ENCODE peak calls at places on chromosomes 1 and 21, in seven cellular contexts. One of them, this sample, is unnamed.

GRCh38 chr1:215530401-215530984 is 36.6 kb upstream of the KCTD3 start:
- DNase-seq in activated T-helper 1 cell treated with anti-CD3 and anti-CD28 coated beads, Interleukin-12 subunit alpha, Interleukin-12 subunit beta, Interleukin-2, Interleukin-4 antibody, amounts not matched to agents 30 ng/mL and 10 ng/mL and 1 ng/mL, durations not matched to agents 14 hours and 24 hours and 36 hours: no peak
- DNase-seq in amygdala: no peak
- DNase-seq in NCI-H510A: no peak
- DNase-seq in HL-60: peak; percentile 10
- DNase-seq in left ventricle myocardium superior: no peak
- DNase-seq in activated naive CD4-positive, alpha-beta T cell: no peak
- DNase-seq in this sample: no peak

GRCh38 chr1:224554620-224555259 is 61.4 kb upstream of the CNIH3 start:
- DNase-seq in activated T-helper 1 cell treated with anti-CD3 and anti-CD28 coated beads, Interleukin-12 subunit alpha, Interleukin-12 subunit beta, Interleukin-2, Interleukin-4 antibody, amounts not matched to agents 30 ng/mL and 10 ng/mL and 1 ng/mL, durations not matched to agents 14 hours and 24 hours and 36 hours: no peak
- DNase-seq in amygdala: no peak
- DNase-seq in NCI-H510A: no peak
- DNase-seq in HL-60: no peak
- DNase-seq in left ventricle myocardium superior: no peak
- DNase-seq in activated naive CD4-positive, alpha-beta T cell: no peak
- DNase-seq in this sample: no peak

GRCh38 chr1:46546210-46546609 is 5.2 kb downstream of the KNCN start:
- DNase-seq in activated T-helper 1 cell treated with anti-CD3 and anti-CD28 coated beads, Interleukin-12 subunit alpha, Interleukin-12 subunit beta, Interleukin-2, Interleukin-4 antibody, amounts not matched to agents 30 ng/mL and 10 ng/mL and 1 ng/mL, durations not matched to agents 14 hours and 24 hours and 36 hours: no peak
- DNase-seq in amygdala: no peak
- DNase-seq in NCI-H510A: no peak
- DNase-seq in HL-60: no peak
- DNase-seq in left ventricle myocardium superior: no peak
- DNase-seq in activated naive CD4-positive, alpha-beta T cell: no peak
- DNase-seq in this sample: no peak

GRCh38 chr1:116259665-116260064 is 113.4 kb upstream of the ATP1A1 start:
- DNase-seq in activated T-helper 1 cell treated with anti-CD3 and anti-CD28 coated beads, Interleukin-12 subunit alpha, Interleukin-12 subunit beta, Interleukin-2, Interleukin-4 antibody, amounts not matched to agents 30 ng/mL and 10 ng/mL and 1 ng/mL, durations not matched to agents 14 hours and 24 hours and 36 hours: no peak
- DNase-seq in amygdala: no peak
- DNase-seq in NCI-H510A: no peak
- DNase-seq in HL-60: no peak
- DNase-seq in left ventricle myocardium superior: no peak
- DNase-seq in activated naive CD4-positive, alpha-beta T cell: no peak
- DNase-seq in this sample: no peak

GRCh38 chr1:186225089-186225488 is 150.0 kb downstream of the TPR start:
- DNase-seq in activated T-helper 1 cell treated with anti-CD3 and anti-CD28 coated beads, Interleukin-12 subunit alpha, Interleukin-12 subunit beta, Interleukin-2, Interleukin-4 antibody, amounts not matched to agents 30 ng/mL and 10 ng/mL and 1 ng/mL, durations not matched to agents 14 hours and 24 hours and 36 hours: no peak
- DNase-seq in amygdala: no peak
- DNase-seq in NCI-H510A: no peak
- DNase-seq in HL-60: peak; percentile 2
- DNase-seq in left ventricle myocardium superior: no peak
- DNase-seq in activated naive CD4-positive, alpha-beta T cell: no peak
- DNase-seq in this sample: no peak

GRCh38 chr1:178052650-178053461 is 41.0 kb upstream of the RASAL2 start:
- DNase-seq in activated T-helper 1 cell treated with anti-CD3 and anti-CD28 coated beads, Interleukin-12 subunit alpha, Interleukin-12 subunit beta, Interleukin-2, Interleukin-4 antibody, amounts not matched to agents 30 ng/mL and 10 ng/mL and 1 ng/mL, durations not matched to agents 14 hours and 24 hours and 36 hours: no peak
- DNase-seq in amygdala: no peak
- DNase-seq in NCI-H510A: no peak
- DNase-seq in HL-60: no peak
- DNase-seq in left ventricle myocardium superior: no peak
- DNase-seq in activated naive CD4-positive, alpha-beta T cell: no peak
- DNase-seq in this sample: no peak

GRCh38 chr1:117794073-117794472 is 135.3 kb downstream of the GDAP2 start:
- DNase-seq in activated T-helper 1 cell treated with anti-CD3 and anti-CD28 coated beads, Interleukin-12 subunit alpha, Interleukin-12 subunit beta, Interleukin-2, Interleukin-4 antibody, amounts not matched to agents 30 ng/mL and 10 ng/mL and 1 ng/mL, durations not matched to agents 14 hours and 24 hours and 36 hours: no peak
- DNase-seq in amygdala: no peak
- DNase-seq in NCI-H510A: no peak
- DNase-seq in HL-60: no peak
- DNase-seq in left ventricle myocardium superior: no peak
- DNase-seq in activated naive CD4-positive, alpha-beta T cell: no peak
- DNase-seq in this sample: no peak

GRCh38 chr1:216422821-216423529 is at the start of gene USH2A:
- DNase-seq in activated T-helper 1 cell treated with anti-CD3 and anti-CD28 coated beads, Interleukin-12 subunit alpha, Interleukin-12 subunit beta, Interleukin-2, Interleukin-4 antibody, amounts not matched to agents 30 ng/mL and 10 ng/mL and 1 ng/mL, durations not matched to agents 14 hours and 24 hours and 36 hours: no peak
- DNase-seq in amygdala: no peak
- DNase-seq in NCI-H510A: peak; percentile 84
- DNase-seq in HL-60: no peak
- DNase-seq in left ventricle myocardium superior: no peak
- DNase-seq in activated naive CD4-positive, alpha-beta T cell: no peak
- DNase-seq in this sample: peak; percentile 35

GRCh38 chr1:229487181-229487580 is 21.0 kb downstream of the NUP133 start:
- DNase-seq in activated T-helper 1 cell treated with anti-CD3 and anti-CD28 coated beads, Interleukin-12 subunit alpha, Interleukin-12 subunit beta, Interleukin-2, Interleukin-4 antibody, amounts not matched to agents 30 ng/mL and 10 ng/mL and 1 ng/mL, durations not matched to agents 14 hours and 24 hours and 36 hours: no peak
- DNase-seq in amygdala: no peak
- DNase-seq in NCI-H510A: no peak
- DNase-seq in HL-60: no peak
- DNase-seq in left ventricle myocardium superior: no peak
- DNase-seq in activated naive CD4-positive, alpha-beta T cell: no peak
- DNase-seq in this sample: no peak

GRCh38 chr1:39542924-39543323 is 33.7 kb downstream of the PABPC4 start:
- DNase-seq in activated T-helper 1 cell treated with anti-CD3 and anti-CD28 coated beads, Interleukin-12 subunit alpha, Interleukin-12 subunit beta, Interleukin-2, Interleukin-4 antibody, amounts not matched to agents 30 ng/mL and 10 ng/mL and 1 ng/mL, durations not matched to agents 14 hours and 24 hours and 36 hours: no peak
- DNase-seq in amygdala: no peak
- DNase-seq in NCI-H510A: no peak
- DNase-seq in HL-60: no peak
- DNase-seq in left ventricle myocardium superior: no peak
- DNase-seq in activated naive CD4-positive, alpha-beta T cell: no peak
- DNase-seq in this sample: no peak

GRCh38 chr1:24418898-24419628 is 3.5 kb downstream of the NIPAL3 start:
- DNase-seq in activated T-helper 1 cell treated with anti-CD3 and anti-CD28 coated beads, Interleukin-12 subunit alpha, Interleukin-12 subunit beta, Interleukin-2, Interleukin-4 antibody, amounts not matched to agents 30 ng/mL and 10 ng/mL and 1 ng/mL, durations not matched to agents 14 hours and 24 hours and 36 hours: no peak
- DNase-seq in amygdala: no peak
- DNase-seq in NCI-H510A: peak; percentile 70
- DNase-seq in HL-60: no peak
- DNase-seq in left ventricle myocardium superior: peak; percentile 41
- DNase-seq in activated naive CD4-positive, alpha-beta T cell: peak; percentile 7
- DNase-seq in this sample: peak; percentile 83

GRCh38 chr1:207997486-207998268 is 86.8 kb upstream of the CD34 start:
- DNase-seq in activated T-helper 1 cell treated with anti-CD3 and anti-CD28 coated beads, Interleukin-12 subunit alpha, Interleukin-12 subunit beta, Interleukin-2, Interleukin-4 antibody, amounts not matched to agents 30 ng/mL and 10 ng/mL and 1 ng/mL, durations not matched to agents 14 hours and 24 hours and 36 hours: peak; percentile 8
- DNase-seq in amygdala: no peak
- DNase-seq in NCI-H510A: no peak
- DNase-seq in HL-60: no peak
- DNase-seq in left ventricle myocardium superior: peak; percentile 71
- DNase-seq in activated naive CD4-positive, alpha-beta T cell: peak; percentile 13
- DNase-seq in this sample: peak; percentile 61

GRCh38 chr1:22111620-22112019 is 31.3 kb downstream of the WNT4 start:
- DNase-seq in activated T-helper 1 cell treated with anti-CD3 and anti-CD28 coated beads, Interleukin-12 subunit alpha, Interleukin-12 subunit beta, Interleukin-2, Interleukin-4 antibody, amounts not matched to agents 30 ng/mL and 10 ng/mL and 1 ng/mL, durations not matched to agents 14 hours and 24 hours and 36 hours: no peak
- DNase-seq in amygdala: no peak
- DNase-seq in NCI-H510A: no peak
- DNase-seq in HL-60: no peak
- DNase-seq in left ventricle myocardium superior: no peak
- DNase-seq in activated naive CD4-positive, alpha-beta T cell: no peak
- DNase-seq in this sample: no peak

GRCh38 chr1:31639543-31639942 is 5.1 kb downstream of the PEF1 start:
- DNase-seq in activated T-helper 1 cell treated with anti-CD3 and anti-CD28 coated beads, Interleukin-12 subunit alpha, Interleukin-12 subunit beta, Interleukin-2, Interleukin-4 antibody, amounts not matched to agents 30 ng/mL and 10 ng/mL and 1 ng/mL, durations not matched to agents 14 hours and 24 hours and 36 hours: no peak
- DNase-seq in amygdala: no peak
- DNase-seq in NCI-H510A: no peak
- DNase-seq in HL-60: no peak
- DNase-seq in left ventricle myocardium superior: no peak
- DNase-seq in activated naive CD4-positive, alpha-beta T cell: no peak
- DNase-seq in this sample: no peak

GRCh38 chr1:159752135-159752580 is 28.6 kb upstream of the DUSP23 start:
- DNase-seq in activated T-helper 1 cell treated with anti-CD3 and anti-CD28 coated beads, Interleukin-12 subunit alpha, Interleukin-12 subunit beta, Interleukin-2, Interleukin-4 antibody, amounts not matched to agents 30 ng/mL and 10 ng/mL and 1 ng/mL, durations not matched to agents 14 hours and 24 hours and 36 hours: no peak
- DNase-seq in amygdala: no peak
- DNase-seq in NCI-H510A: no peak
- DNase-seq in HL-60: peak; percentile 32
- DNase-seq in left ventricle myocardium superior: peak; percentile 30
- DNase-seq in activated naive CD4-positive, alpha-beta T cell: no peak
- DNase-seq in this sample: no peak

GRCh38 chr1:150576794-150577556 is 2.4 kb downstream of the MCL1 start:
- DNase-seq in activated T-helper 1 cell treated with anti-CD3 and anti-CD28 coated beads, Interleukin-12 subunit alpha, Interleukin-12 subunit beta, Interleukin-2, Interleukin-4 antibody, amounts not matched to agents 30 ng/mL and 10 ng/mL and 1 ng/mL, durations not matched to agents 14 hours and 24 hours and 36 hours: no peak
- DNase-seq in amygdala: no peak
- DNase-seq in NCI-H510A: no peak
- DNase-seq in HL-60: no peak
- DNase-seq in left ventricle myocardium superior: no peak
- DNase-seq in activated naive CD4-positive, alpha-beta T cell: no peak
- DNase-seq in this sample: no peak

GRCh38 chr1:242011879-242012674 is 13.2 kb upstream of the MAP1LC3C start:
- DNase-seq in activated T-helper 1 cell treated with anti-CD3 and anti-CD28 coated beads, Interleukin-12 subunit alpha, Interleukin-12 subunit beta, Interleukin-2, Interleukin-4 antibody, amounts not matched to agents 30 ng/mL and 10 ng/mL and 1 ng/mL, durations not matched to agents 14 hours and 24 hours and 36 hours: no peak
- DNase-seq in amygdala: no peak
- DNase-seq in NCI-H510A: no peak
- DNase-seq in HL-60: no peak
- DNase-seq in left ventricle myocardium superior: no peak
- DNase-seq in activated naive CD4-positive, alpha-beta T cell: no peak
- DNase-seq in this sample: no peak

GRCh38 chr1:9284061-9284460 is 8.6 kb upstream of the SPSB1 start:
- DNase-seq in activated T-helper 1 cell treated with anti-CD3 and anti-CD28 coated beads, Interleukin-12 subunit alpha, Interleukin-12 subunit beta, Interleukin-2, Interleukin-4 antibody, amounts not matched to agents 30 ng/mL and 10 ng/mL and 1 ng/mL, durations not matched to agents 14 hours and 24 hours and 36 hours: peak; percentile 29
- DNase-seq in amygdala: no peak
- DNase-seq in NCI-H510A: no peak
- DNase-seq in HL-60: no peak
- DNase-seq in left ventricle myocardium superior: no peak
- DNase-seq in activated naive CD4-positive, alpha-beta T cell: no peak
- DNase-seq in this sample: no peak

GRCh38 chr21:29610960-29611359 is 312.2 kb downstream of the BACH1 start:
- DNase-seq in activated T-helper 1 cell treated with anti-CD3 and anti-CD28 coated beads, Interleukin-12 subunit alpha, Interleukin-12 subunit beta, Interleukin-2, Interleukin-4 antibody, amounts not matched to agents 30 ng/mL and 10 ng/mL and 1 ng/mL, durations not matched to agents 14 hours and 24 hours and 36 hours: no peak
- DNase-seq in amygdala: no peak
- DNase-seq in NCI-H510A: no peak
- DNase-seq in HL-60: no peak
- DNase-seq in left ventricle myocardium superior: no peak
- DNase-seq in activated naive CD4-positive, alpha-beta T cell: no peak
- DNase-seq in this sample: no peak

GRCh38 chr1:240091614-240092300 is at the start of gene FMN2:
- DNase-seq in activated T-helper 1 cell treated with anti-CD3 and anti-CD28 coated beads, Interleukin-12 subunit alpha, Interleukin-12 subunit beta, Interleukin-2, Interleukin-4 antibody, amounts not matched to agents 30 ng/mL and 10 ng/mL and 1 ng/mL, durations not matched to agents 14 hours and 24 hours and 36 hours: no peak
- DNase-seq in amygdala: no peak
- DNase-seq in NCI-H510A: no peak
- DNase-seq in HL-60: no peak
- DNase-seq in left ventricle myocardium superior: no peak
- DNase-seq in activated naive CD4-positive, alpha-beta T cell: no peak
- DNase-seq in this sample: peak; percentile 79

GRCh38 chr1:21216835-21217811 is 40.4 kb upstream of the EIF4G3 start:
- DNase-seq in activated T-helper 1 cell treated with anti-CD3 and anti-CD28 coated beads, Interleukin-12 subunit alpha, Interleukin-12 subunit beta, Interleukin-2, Interleukin-4 antibody, amounts not matched to agents 30 ng/mL and 10 ng/mL and 1 ng/mL, durations not matched to agents 14 hours and 24 hours and 36 hours: peak; percentile 51
- DNase-seq in amygdala: no peak
- DNase-seq in NCI-H510A: no peak
- DNase-seq in HL-60: no peak
- DNase-seq in left ventricle myocardium superior: peak; percentile 57
- DNase-seq in activated naive CD4-positive, alpha-beta T cell: peak; percentile 54
- DNase-seq in this sample: peak; percentile 13

GRCh38 chr21:39712976-39713375 is 32.0 kb upstream of the IGSF5 start:
- DNase-seq in activated T-helper 1 cell treated with anti-CD3 and anti-CD28 coated beads, Interleukin-12 subunit alpha, Interleukin-12 subunit beta, Interleukin-2, Interleukin-4 antibody, amounts not matched to agents 30 ng/mL and 10 ng/mL and 1 ng/mL, durations not matched to agents 14 hours and 24 hours and 36 hours: no peak
- DNase-seq in amygdala: no peak
- DNase-seq in NCI-H510A: peak; percentile 61
- DNase-seq in HL-60: no peak
- DNase-seq in left ventricle myocardium superior: no peak
- DNase-seq in activated naive CD4-positive, alpha-beta T cell: no peak
- DNase-seq in this sample: no peak

GRCh38 chr1:14996133-14997050 is 157.2 kb upstream of the TMEM51 start:
- DNase-seq in activated T-helper 1 cell treated with anti-CD3 and anti-CD28 coated beads, Interleukin-12 subunit alpha, Interleukin-12 subunit beta, Interleukin-2, Interleukin-4 antibody, amounts not matched to agents 30 ng/mL and 10 ng/mL and 1 ng/mL, durations not matched to agents 14 hours and 24 hours and 36 hours: no peak
- DNase-seq in amygdala: no peak
- DNase-seq in NCI-H510A: no peak
- DNase-seq in HL-60: no peak
- DNase-seq in left ventricle myocardium superior: no peak
- DNase-seq in activated naive CD4-positive, alpha-beta T cell: no peak
- DNase-seq in this sample: no peak

GRCh38 chr1:62589321-62589720 is 8.0 kb upstream of the ANGPTL3 start:
- DNase-seq in activated T-helper 1 cell treated with anti-CD3 and anti-CD28 coated beads, Interleukin-12 subunit alpha, Interleukin-12 subunit beta, Interleukin-2, Interleukin-4 antibody, amounts not matched to agents 30 ng/mL and 10 ng/mL and 1 ng/mL, durations not matched to agents 14 hours and 24 hours and 36 hours: no peak
- DNase-seq in amygdala: no peak
- DNase-seq in NCI-H510A: no peak
- DNase-seq in HL-60: no peak
- DNase-seq in left ventricle myocardium superior: no peak
- DNase-seq in activated naive CD4-positive, alpha-beta T cell: no peak
- DNase-seq in this sample: no peak

GRCh38 chr1:5513891-5514515 is 478.2 kb downstream of the NPHP4 start:
- DNase-seq in activated T-helper 1 cell treated with anti-CD3 and anti-CD28 coated beads, Interleukin-12 subunit alpha, Interleukin-12 subunit beta, Interleukin-2, Interleukin-4 antibody, amounts not matched to agents 30 ng/mL and 10 ng/mL and 1 ng/mL, durations not matched to agents 14 hours and 24 hours and 36 hours: no peak
- DNase-seq in amygdala: no peak
- DNase-seq in NCI-H510A: peak; percentile 88
- DNase-seq in HL-60: peak; percentile 12
- DNase-seq in left ventricle myocardium superior: no peak
- DNase-seq in activated naive CD4-positive, alpha-beta T cell: no peak
- DNase-seq in this sample: no peak

GRCh38 chr1:4599951-4600481 is 54.4 kb upstream of the AJAP1 start:
- DNase-seq in activated T-helper 1 cell treated with anti-CD3 and anti-CD28 coated beads, Interleukin-12 subunit alpha, Interleukin-12 subunit beta, Interleukin-2, Interleukin-4 antibody, amounts not matched to agents 30 ng/mL and 10 ng/mL and 1 ng/mL, durations not matched to agents 14 hours and 24 hours and 36 hours: no peak
- DNase-seq in amygdala: no peak
- DNase-seq in NCI-H510A: no peak
- DNase-seq in HL-60: no peak
- DNase-seq in left ventricle myocardium superior: no peak
- DNase-seq in activated naive CD4-positive, alpha-beta T cell: no peak
- DNase-seq in this sample: no peak

GRCh38 chr1:23743287-23744052 is at the start of gene ELOA:
- DNase-seq in activated T-helper 1 cell treated with anti-CD3 and anti-CD28 coated beads, Interleukin-12 subunit alpha, Interleukin-12 subunit beta, Interleukin-2, Interleukin-4 antibody, amounts not matched to agents 30 ng/mL and 10 ng/mL and 1 ng/mL, durations not matched to agents 14 hours and 24 hours and 36 hours: peak; percentile 77
- DNase-seq in amygdala: no peak
- DNase-seq in NCI-H510A: peak; percentile 59
- DNase-seq in HL-60: peak; percentile 79
- DNase-seq in left ventricle myocardium superior: peak; percentile 88
- DNase-seq in activated naive CD4-positive, alpha-beta T cell: peak; percentile 75
- DNase-seq in this sample: peak; percentile 66

GRCh38 chr1:202189012-202189790 is 4.4 kb upstream of the LGR6 start:
- DNase-seq in activated T-helper 1 cell treated with anti-CD3 and anti-CD28 coated beads, Interleukin-12 subunit alpha, Interleukin-12 subunit beta, Interleukin-2, Interleukin-4 antibody, amounts not matched to agents 30 ng/mL and 10 ng/mL and 1 ng/mL, durations not matched to agents 14 hours and 24 hours and 36 hours: peak; percentile 58
- DNase-seq in amygdala: no peak
- DNase-seq in NCI-H510A: peak; percentile 27
- DNase-seq in HL-60: peak; percentile 39
- DNase-seq in left ventricle myocardium superior: peak; percentile 89
- DNase-seq in activated naive CD4-positive, alpha-beta T cell: peak; percentile 79
- DNase-seq in this sample: peak; percentile 83

GRCh38 chr1:118339431-118340146 is 154.6 kb upstream of the SPAG17 start:
- DNase-seq in activated T-helper 1 cell treated with anti-CD3 and anti-CD28 coated beads, Interleukin-12 subunit alpha, Interleukin-12 subunit beta, Interleukin-2, Interleukin-4 antibody, amounts not matched to agents 30 ng/mL and 10 ng/mL and 1 ng/mL, durations not matched to agents 14 hours and 24 hours and 36 hours: no peak
- DNase-seq in amygdala: no peak
- DNase-seq in NCI-H510A: no peak
- DNase-seq in HL-60: no peak
- DNase-seq in left ventricle myocardium superior: no peak
- DNase-seq in activated naive CD4-positive, alpha-beta T cell: no peak
- DNase-seq in this sample: no peak

GRCh38 chr21:42799948-42800347 is 79.4 kb downstream of the WDR4 start:
- DNase-seq in activated T-helper 1 cell treated with anti-CD3 and anti-CD28 coated beads, Interleukin-12 subunit alpha, Interleukin-12 subunit beta, Interleukin-2, Interleukin-4 antibody, amounts not matched to agents 30 ng/mL and 10 ng/mL and 1 ng/mL, durations not matched to agents 14 hours and 24 hours and 36 hours: no peak
- DNase-seq in amygdala: no peak
- DNase-seq in NCI-H510A: no peak
- DNase-seq in HL-60: no peak
- DNase-seq in left ventricle myocardium superior: no peak
- DNase-seq in activated naive CD4-positive, alpha-beta T cell: no peak
- DNase-seq in this sample: no peak

GRCh38 chr21:30668776-30669175 is 26.1 kb downstream of the KRTAP20-3 start:
- DNase-seq in activated T-helper 1 cell treated with anti-CD3 and anti-CD28 coated beads, Interleukin-12 subunit alpha, Interleukin-12 subunit beta, Interleukin-2, Interleukin-4 antibody, amounts not matched to agents 30 ng/mL and 10 ng/mL and 1 ng/mL, durations not matched to agents 14 hours and 24 hours and 36 hours: no peak
- DNase-seq in amygdala: no peak
- DNase-seq in NCI-H510A: no peak
- DNase-seq in HL-60: no peak
- DNase-seq in left ventricle myocardium superior: no peak
- DNase-seq in activated naive CD4-positive, alpha-beta T cell: no peak
- DNase-seq in this sample: no peak

GRCh38 chr1:155277896-155278688 is 829 bp downstream of the HCN3 start:
- DNase-seq in activated T-helper 1 cell treated with anti-CD3 and anti-CD28 coated beads, Interleukin-12 subunit alpha, Interleukin-12 subunit beta, Interleukin-2, Interleukin-4 antibody, amounts not matched to agents 30 ng/mL and 10 ng/mL and 1 ng/mL, durations not matched to agents 14 hours and 24 hours and 36 hours: peak; percentile 64
- DNase-seq in amygdala: no peak
- DNase-seq in NCI-H510A: peak; percentile 58
- DNase-seq in HL-60: peak; percentile 66
- DNase-seq in left ventricle myocardium superior: peak; percentile 69
- DNase-seq in activated naive CD4-positive, alpha-beta T cell: peak; percentile 74
- DNase-seq in this sample: peak; percentile 72

GRCh38 chr1:118184737-118185082 is 318 bp downstream of the SPAG17 start:
- DNase-seq in activated T-helper 1 cell treated with anti-CD3 and anti-CD28 coated beads, Interleukin-12 subunit alpha, Interleukin-12 subunit beta, Interleukin-2, Interleukin-4 antibody, amounts not matched to agents 30 ng/mL and 10 ng/mL and 1 ng/mL, durations not matched to agents 14 hours and 24 hours and 36 hours: no peak
- DNase-seq in amygdala: no peak
- DNase-seq in NCI-H510A: no peak
- DNase-seq in HL-60: no peak
- DNase-seq in left ventricle myocardium superior: no peak
- DNase-seq in activated naive CD4-positive, alpha-beta T cell: no peak
- DNase-seq in this sample: no peak

GRCh38 chr1:198300451-198300850 is 143.7 kb downstream of the NEK7 start:
- DNase-seq in activated T-helper 1 cell treated with anti-CD3 and anti-CD28 coated beads, Interleukin-12 subunit alpha, Interleukin-12 subunit beta, Interleukin-2, Interleukin-4 antibody, amounts not matched to agents 30 ng/mL and 10 ng/mL and 1 ng/mL, durations not matched to agents 14 hours and 24 hours and 36 hours: no peak
- DNase-seq in amygdala: no peak
- DNase-seq in NCI-H510A: no peak
- DNase-seq in HL-60: no peak
- DNase-seq in left ventricle myocardium superior: no peak
- DNase-seq in activated naive CD4-positive, alpha-beta T cell: no peak
- DNase-seq in this sample: no peak

GRCh38 chr1:153532161-153532560 is 3.6 kb downstream of the S100A6 start:
- DNase-seq in activated T-helper 1 cell treated with anti-CD3 and anti-CD28 coated beads, Interleukin-12 subunit alpha, Interleukin-12 subunit beta, Interleukin-2, Interleukin-4 antibody, amounts not matched to agents 30 ng/mL and 10 ng/mL and 1 ng/mL, durations not matched to agents 14 hours and 24 hours and 36 hours: no peak
- DNase-seq in amygdala: no peak
- DNase-seq in NCI-H510A: no peak
- DNase-seq in HL-60: no peak
- DNase-seq in left ventricle myocardium superior: no peak
- DNase-seq in activated naive CD4-positive, alpha-beta T cell: no peak
- DNase-seq in this sample: no peak

GRCh38 chr1:59052194-59052593 is 244.7 kb upstream of the FGGY start:
- DNase-seq in activated T-helper 1 cell treated with anti-CD3 and anti-CD28 coated beads, Interleukin-12 subunit alpha, Interleukin-12 subunit beta, Interleukin-2, Interleukin-4 antibody, amounts not matched to agents 30 ng/mL and 10 ng/mL and 1 ng/mL, durations not matched to agents 14 hours and 24 hours and 36 hours: no peak
- DNase-seq in amygdala: no peak
- DNase-seq in NCI-H510A: no peak
- DNase-seq in HL-60: no peak
- DNase-seq in left ventricle myocardium superior: no peak
- DNase-seq in activated naive CD4-positive, alpha-beta T cell: no peak
- DNase-seq in this sample: no peak

GRCh38 chr1:92184632-92185031 is 33.1 kb upstream of the C1orf146 start:
- DNase-seq in activated T-helper 1 cell treated with anti-CD3 and anti-CD28 coated beads, Interleukin-12 subunit alpha, Interleukin-12 subunit beta, Interleukin-2, Interleukin-4 antibody, amounts not matched to agents 30 ng/mL and 10 ng/mL and 1 ng/mL, durations not matched to agents 14 hours and 24 hours and 36 hours: no peak
- DNase-seq in amygdala: no peak
- DNase-seq in NCI-H510A: no peak
- DNase-seq in HL-60: no peak
- DNase-seq in left ventricle myocardium superior: no peak
- DNase-seq in activated naive CD4-positive, alpha-beta T cell: no peak
- DNase-seq in this sample: no peak

GRCh38 chr1:234983554-234983911 is 145.1 kb downstream of the TOMM20 start:
- DNase-seq in activated T-helper 1 cell treated with anti-CD3 and anti-CD28 coated beads, Interleukin-12 subunit alpha, Interleukin-12 subunit beta, Interleukin-2, Interleukin-4 antibody, amounts not matched to agents 30 ng/mL and 10 ng/mL and 1 ng/mL, durations not matched to agents 14 hours and 24 hours and 36 hours: no peak
- DNase-seq in amygdala: no peak
- DNase-seq in NCI-H510A: no peak
- DNase-seq in HL-60: no peak
- DNase-seq in left ventricle myocardium superior: no peak
- DNase-seq in activated naive CD4-positive, alpha-beta T cell: no peak
- DNase-seq in this sample: no peak